ENCODE peak calls at places on chromosomes 1 and 21, in ten cellular contexts. One of them, this sample, is unnamed.
A peak's percentile ranks its signal among the peaks of the same experiment; 100 is the strongest.

GRCh38 chr1:234093741-234094140 is 189.3 kb downstream of the SLC35F3 start:
- DNase-seq in RWPE2: no peak
- DNase-seq in astrocyte of the cerebellum: no peak
- DNase-seq in astrocyte of the spinal cord: no peak
- DNase-seq in cardiac muscle cell: peak; percentile 26
- DNase-seq in GM13976: no peak
- DNase-seq in fibroblast of lung: peak; percentile 9
- DNase-seq in fibroblast of mammary gland: no peak
- DNase-seq in A549: no peak
- DNase-seq in AG04450: no peak
- DNase-seq in this sample: no peak

GRCh38 chr1:228292609-228292911 is 84.7 kb downstream of the OBSCN start:
- DNase-seq in RWPE2: no peak
- DNase-seq in fibroblast of lung: no peak
- DNase-seq in AG04450: no peak
- DNase-seq in astrocyte of the spinal cord: no peak
- DNase-seq in fibroblast of mammary gland: no peak
- DNase-seq in cardiac muscle cell: no peak
- DNase-seq in A549: no peak
- DNase-seq in GM13976: no peak
- DNase-seq in astrocyte of the cerebellum: no peak
- DNase-seq in this sample: no peak

GRCh38 chr1:97139512-97139911 is 417.9 kb downstream of the PTBP2 start:
- DNase-seq in RWPE2: no peak
- DNase-seq in GM13976: no peak
- DNase-seq in A549: no peak
- DNase-seq in fibroblast of lung: peak; percentile 82
- DNase-seq in astrocyte of the spinal cord: peak; percentile 35
- DNase-seq in AG04450: no peak
- DNase-seq in astrocyte of the cerebellum: peak; percentile 33
- DNase-seq in cardiac muscle cell: no peak
- DNase-seq in fibroblast of mammary gland: no peak
- DNase-seq in this sample: no peak

GRCh38 chr1:182687361-182687760 is 3.0 kb upstream of the RGS8 start:
- DNase-seq in astrocyte of the cerebellum: no peak
- DNase-seq in cardiac muscle cell: no peak
- DNase-seq in fibroblast of mammary gland: no peak
- DNase-seq in GM13976: no peak
- DNase-seq in AG04450: no peak
- DNase-seq in A549: no peak
- DNase-seq in astrocyte of the spinal cord: no peak
- DNase-seq in RWPE2: no peak
- DNase-seq in fibroblast of lung: no peak
- DNase-seq in this sample: no peak

GRCh38 chr1:76951185-76951584 is 83.9 kb downstream of the ST6GALNAC5 start:
- DNase-seq in cardiac muscle cell: no peak
- DNase-seq in astrocyte of the spinal cord: peak; percentile 17
- DNase-seq in astrocyte of the cerebellum: no peak
- DNase-seq in AG04450: no peak
- DNase-seq in GM13976: no peak
- DNase-seq in fibroblast of lung: peak; percentile 52
- DNase-seq in fibroblast of mammary gland: peak; percentile 45
- DNase-seq in RWPE2: no peak
- DNase-seq in A549: no peak
- DNase-seq in this sample: no peak

GRCh38 chr1:175774921-175775320 is 31.5 kb upstream of the TNR start:
- DNase-seq in astrocyte of the spinal cord: no peak
- DNase-seq in fibroblast of mammary gland: no peak
- DNase-seq in fibroblast of lung: no peak
- DNase-seq in RWPE2: no peak
- DNase-seq in GM13976: no peak
- DNase-seq in astrocyte of the cerebellum: no peak
- DNase-seq in cardiac muscle cell: no peak
- DNase-seq in AG04450: no peak
- DNase-seq in A549: no peak
- DNase-seq in this sample: no peak

GRCh38 chr1:220717800-220718640 is 27.9 kb downstream of the C1orf115 start:
- DNase-seq in RWPE2: no peak
- DNase-seq in cardiac muscle cell: no peak
- DNase-seq in AG04450: no peak
- DNase-seq in GM13976: no peak
- DNase-seq in fibroblast of lung: no peak
- DNase-seq in fibroblast of mammary gland: no peak
- DNase-seq in astrocyte of the cerebellum: no peak
- DNase-seq in A549: no peak
- DNase-seq in astrocyte of the spinal cord: no peak
- DNase-seq in this sample: no peak

GRCh38 chr1:192485692-192486436 is 89.7 kb upstream of the RGS1 start:
- DNase-seq in A549: peak; percentile 75
- DNase-seq in cardiac muscle cell: no peak
- DNase-seq in AG04450: peak; percentile 98
- DNase-seq in astrocyte of the spinal cord: peak; percentile 99
- DNase-seq in RWPE2: no peak
- DNase-seq in fibroblast of lung: peak; percentile 99
- DNase-seq in GM13976: no peak
- DNase-seq in fibroblast of mammary gland: peak; percentile 100
- DNase-seq in astrocyte of the cerebellum: peak; percentile 99
- DNase-seq in this sample: peak; percentile 96

GRCh38 chr1:1026599-1027413 is 6.9 kb downstream of the AGRN start:
- DNase-seq in astrocyte of the spinal cord: peak; percentile 9
- DNase-seq in A549: no peak
- DNase-seq in fibroblast of lung: no peak
- DNase-seq in AG04450: no peak
- DNase-seq in GM13976: no peak
- DNase-seq in astrocyte of the cerebellum: no peak
- DNase-seq in RWPE2: no peak
- DNase-seq in cardiac muscle cell: no peak
- DNase-seq in fibroblast of mammary gland: no peak
- DNase-seq in this sample: no peak

GRCh38 chr1:201709564-201710295 is 119.2 kb upstream of the IPO9 start:
- DNase-seq in A549: peak; percentile 54
- DNase-seq in cardiac muscle cell: peak; percentile 77
- DNase-seq in AG04450: no peak
- DNase-seq in astrocyte of the spinal cord: peak; percentile 67
- DNase-seq in RWPE2: no peak
- DNase-seq in astrocyte of the cerebellum: no peak
- DNase-seq in fibroblast of mammary gland: peak; percentile 67
- DNase-seq in fibroblast of lung: peak; percentile 77
- DNase-seq in GM13976: peak; percentile 82
- DNase-seq in this sample: no peak

GRCh38 chr1:31764307-31765040 is at the start of gene ADGRB2:
- DNase-seq in GM13976: peak; percentile 61
- DNase-seq in fibroblast of lung: no peak
- DNase-seq in fibroblast of mammary gland: no peak
- DNase-seq in AG04450: no peak
- DNase-seq in RWPE2: no peak
- DNase-seq in astrocyte of the cerebellum: no peak
- DNase-seq in cardiac muscle cell: peak; percentile 70
- DNase-seq in astrocyte of the spinal cord: no peak
- DNase-seq in A549: peak; percentile 35
- DNase-seq in this sample: no peak

GRCh38 chr21:35394634-35395369 is 345.7 kb upstream of the RUNX1 start:
- DNase-seq in fibroblast of lung: peak; percentile 80
- DNase-seq in astrocyte of the cerebellum: peak; percentile 47
- DNase-seq in AG04450: no peak
- DNase-seq in RWPE2: no peak
- DNase-seq in fibroblast of mammary gland: no peak
- DNase-seq in GM13976: no peak
- DNase-seq in astrocyte of the spinal cord: peak; percentile 66
- DNase-seq in A549: no peak
- DNase-seq in cardiac muscle cell: no peak
- DNase-seq in this sample: no peak

GRCh38 chr1:20014153-20014552 is 34.7 kb upstream of the PLA2G2A start:
- DNase-seq in AG04450: no peak
- DNase-seq in cardiac muscle cell: no peak
- DNase-seq in RWPE2: no peak
- DNase-seq in fibroblast of mammary gland: no peak
- DNase-seq in astrocyte of the cerebellum: no peak
- DNase-seq in astrocyte of the spinal cord: no peak
- DNase-seq in fibroblast of lung: no peak
- DNase-seq in A549: no peak
- DNase-seq in GM13976: no peak
- DNase-seq in this sample: no peak

GRCh38 chr1:20008391-20008841 is 29.0 kb upstream of the PLA2G2A start:
- DNase-seq in fibroblast of mammary gland: peak; percentile 73
- DNase-seq in astrocyte of the spinal cord: peak; percentile 1
- DNase-seq in astrocyte of the cerebellum: no peak
- DNase-seq in GM13976: no peak
- DNase-seq in AG04450: no peak
- DNase-seq in RWPE2: no peak
- DNase-seq in fibroblast of lung: peak; percentile 69
- DNase-seq in A549: peak; percentile 11
- DNase-seq in cardiac muscle cell: no peak
- DNase-seq in this sample: peak; percentile 75

GRCh38 chr1:20010016-20010415 is 30.6 kb upstream of the PLA2G2A start:
- DNase-seq in RWPE2: no peak
- DNase-seq in astrocyte of the cerebellum: no peak
- DNase-seq in A549: no peak
- DNase-seq in fibroblast of mammary gland: no peak
- DNase-seq in astrocyte of the spinal cord: no peak
- DNase-seq in GM13976: no peak
- DNase-seq in fibroblast of lung: no peak
- DNase-seq in cardiac muscle cell: no peak
- DNase-seq in AG04450: no peak
- DNase-seq in this sample: no peak

GRCh38 chr1:20009212-20009611 is 29.8 kb upstream of the PLA2G2A start:
- DNase-seq in fibroblast of lung: no peak
- DNase-seq in fibroblast of mammary gland: no peak
- DNase-seq in GM13976: no peak
- DNase-seq in RWPE2: no peak
- DNase-seq in A549: no peak
- DNase-seq in astrocyte of the spinal cord: no peak
- DNase-seq in astrocyte of the cerebellum: no peak
- DNase-seq in AG04450: no peak
- DNase-seq in cardiac muscle cell: no peak
- DNase-seq in this sample: no peak
- TF ChIP-seq CTCF in fibroblast of lung: no peak
- TF ChIP-seq CTCF in fibroblast of mammary gland: no peak
- TF ChIP-seq CTCF in GM13976: no peak
- TF ChIP-seq CTCF in RWPE2: no peak
- TF ChIP-seq CTCF in A549: no peak
- TF ChIP-seq CTCF in astrocyte of the spinal cord: no peak
- TF ChIP-seq CTCF in astrocyte of the cerebellum: no peak
- TF ChIP-seq CTCF in AG04450: no peak
- TF ChIP-seq CTCF in cardiac muscle cell: no peak
- TF ChIP-seq CTCF in this sample: no peak

GRCh38 chr1:12276225-12276624 is 46.4 kb downstream of the VPS13D start:
- DNase-seq in GM13976: no peak
- DNase-seq in cardiac muscle cell: peak; percentile 67
- DNase-seq in AG04450: no peak
- DNase-seq in fibroblast of lung: peak; percentile 19
- DNase-seq in RWPE2: no peak
- DNase-seq in astrocyte of the cerebellum: peak; percentile 24
- DNase-seq in fibroblast of mammary gland: peak; percentile 59
- DNase-seq in astrocyte of the spinal cord: peak; percentile 48
- DNase-seq in A549: peak; percentile 66
- DNase-seq in this sample: peak; percentile 10
- TF ChIP-seq CTCF in GM13976: no peak
- TF ChIP-seq CTCF in cardiac muscle cell: peak; percentile 57
- TF ChIP-seq CTCF in AG04450: peak; percentile 60
- TF ChIP-seq CTCF in fibroblast of lung: peak; percentile 47
- TF ChIP-seq CTCF in RWPE2: no peak
- TF ChIP-seq CTCF in astrocyte of the cerebellum: peak; percentile 59
- TF ChIP-seq CTCF in fibroblast of mammary gland: peak; percentile 63
- TF ChIP-seq CTCF in astrocyte of the spinal cord: peak; percentile 62
- TF ChIP-seq CTCF in A549: peak; percentile 35
- TF ChIP-seq CTCF in this sample: peak; percentile 51

GRCh38 chr1:179081696-179082307 is at the start of gene TOR3A:
- DNase-seq in cardiac muscle cell: peak; percentile 95
- DNase-seq in astrocyte of the cerebellum: peak; percentile 53
- DNase-seq in RWPE2: peak; percentile 93
- DNase-seq in fibroblast of mammary gland: peak; percentile 82
- DNase-seq in astrocyte of the spinal cord: peak; percentile 91
- DNase-seq in fibroblast of lung: peak; percentile 92
- DNase-seq in GM13976: peak; percentile 96
- DNase-seq in AG04450: peak; percentile 57
- DNase-seq in A549: peak; percentile 88
- DNase-seq in this sample: peak; percentile 60

GRCh38 chr1:179080866-179081695 is 789 bp upstream of the TOR3A start:
- DNase-seq in astrocyte of the cerebellum: no peak
- DNase-seq in cardiac muscle cell: no peak
- DNase-seq in AG04450: no peak
- DNase-seq in fibroblast of mammary gland: no peak
- DNase-seq in A549: no peak
- DNase-seq in fibroblast of lung: no peak
- DNase-seq in RWPE2: no peak
- DNase-seq in GM13976: peak; percentile 46
- DNase-seq in astrocyte of the spinal cord: no peak
- DNase-seq in this sample: no peak

GRCh38 chr1:179083031-179083345 is 1.1 kb downstream of the TOR3A start:
- DNase-seq in astrocyte of the cerebellum: no peak
- DNase-seq in fibroblast of lung: peak; percentile 47
- DNase-seq in GM13976: peak; percentile 55
- DNase-seq in cardiac muscle cell: no peak
- DNase-seq in A549: no peak
- DNase-seq in RWPE2: no peak
- DNase-seq in fibroblast of mammary gland: no peak
- DNase-seq in AG04450: no peak
- DNase-seq in astrocyte of the spinal cord: no peak
- DNase-seq in this sample: no peak

GRCh38 chr1:179083533-179083932 is 1.7 kb downstream of the TOR3A start:
- DNase-seq in A549: no peak
- DNase-seq in fibroblast of lung: no peak
- DNase-seq in RWPE2: no peak
- DNase-seq in astrocyte of the cerebellum: no peak
- DNase-seq in cardiac muscle cell: no peak
- DNase-seq in fibroblast of mammary gland: no peak
- DNase-seq in GM13976: peak; percentile 55
- DNase-seq in AG04450: no peak
- DNase-seq in astrocyte of the spinal cord: no peak
- DNase-seq in this sample: no peak

GRCh38 chr1:179082308-179083030 is 599 bp downstream of the TOR3A start:
- DNase-seq in cardiac muscle cell: peak; percentile 35
- DNase-seq in GM13976: peak; percentile 48
- DNase-seq in astrocyte of the spinal cord: peak; percentile 16
- DNase-seq in A549: peak; percentile 31
- DNase-seq in fibroblast of lung: no peak
- DNase-seq in AG04450: no peak
- DNase-seq in fibroblast of mammary gland: no peak
- DNase-seq in RWPE2: no peak
- DNase-seq in astrocyte of the cerebellum: no peak
- DNase-seq in this sample: no peak
- TF ChIP-seq CTCF in cardiac muscle cell: no peak
- TF ChIP-seq CTCF in GM13976: no peak
- TF ChIP-seq CTCF in astrocyte of the spinal cord: no peak
- TF ChIP-seq CTCF in A549: no peak
- TF ChIP-seq CTCF in fibroblast of lung: no peak
- TF ChIP-seq CTCF in AG04450: no peak
- TF ChIP-seq CTCF in fibroblast of mammary gland: no peak
- TF ChIP-seq CTCF in RWPE2: no peak
- TF ChIP-seq CTCF in astrocyte of the cerebellum: no peak
- TF ChIP-seq CTCF in this sample: no peak

DNA sequence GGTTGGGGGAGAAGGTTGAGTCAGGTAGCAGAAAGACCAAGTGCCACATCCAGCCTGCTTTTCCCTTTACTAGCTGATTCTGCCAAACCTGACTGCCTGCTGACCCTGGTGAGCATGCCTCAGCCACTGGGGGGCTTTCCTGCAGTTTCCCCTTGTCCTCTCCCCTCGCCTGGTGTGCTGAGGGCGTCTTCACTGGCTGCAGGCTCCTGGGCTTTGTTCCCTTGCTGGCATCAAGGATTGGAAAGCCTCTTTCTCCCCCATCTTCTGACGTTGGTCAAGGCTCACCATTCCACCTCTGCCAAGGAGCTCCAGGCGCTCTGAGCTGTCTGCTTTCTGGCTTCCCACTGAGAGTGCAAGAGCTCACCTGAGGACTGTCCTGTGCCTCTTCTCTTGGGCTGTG is 28.4 kb downstream of the MAN1C1 start:
- DNase-seq in GM13976: no peak
- DNase-seq in RWPE2: no peak
- DNase-seq in astrocyte of the spinal cord: no peak
- DNase-seq in fibroblast of mammary gland: no peak
- DNase-seq in cardiac muscle cell: no peak
- DNase-seq in fibroblast of lung: no peak
- DNase-seq in A549: no peak
- DNase-seq in AG04450: no peak
- DNase-seq in astrocyte of the cerebellum: no peak
- DNase-seq in this sample: no peak
- TF ChIP-seq CTCF in GM13976: no peak
- TF ChIP-seq CTCF in RWPE2: no peak
- TF ChIP-seq CTCF in astrocyte of the spinal cord: no peak
- TF ChIP-seq CTCF in fibroblast of mammary gland: no peak
- TF ChIP-seq CTCF in cardiac muscle cell: no peak
- TF ChIP-seq CTCF in fibroblast of lung: no peak
- TF ChIP-seq CTCF in A549: no peak
- TF ChIP-seq CTCF in AG04450: no peak
- TF ChIP-seq CTCF in astrocyte of the cerebellum: no peak
- TF ChIP-seq CTCF in this sample: no peak

This sample was measured in AG09319.